ENCODE peak calls at places on chromosome X, in ten cellular contexts. J is brain microvascular endothelial cell; Q is cardiac muscle cell; T is CD8-positive, alpha-beta T cell; I is left ventricle myocardium inferior; V is adrenal gland; L is tibial artery; F is fibroblast of the aortic adventitia; P is activated B cell treated with CpG ODN at 0.5 μM for 24 hours; C is endothelial cell. R is an unnamed sample.

GRCh38 chrX:134885336-134886016 is 105.3 kb upstream of the SMIM10 start:
- DNase-seq in J (no peak), Q (no peak), T (no peak), I (no peak), V (no peak), L (no peak), F (no peak), P (no peak), C (no peak), R (no peak)

GRCh38 chrX:139113682-139114081 is 402.2 kb upstream of the FGF13 start:
- DNase-seq in J (no peak), Q (no peak), T (no peak), I (no peak), V (no peak), L (no peak), F (peak), P (no peak), C (no peak), R (no peak)

GRCh38 chrX:47573334-47574095 is 8.7 kb upstream of the TIMP1 start:
- DNase-seq in J (no peak), Q (peak), T (no peak), I (peak), V (no peak), L (no peak), F (peak), P (no peak), C (peak), R (no peak)

GRCh38 chrX:57134702-57135101 is 2.5 kb downstream of the SPIN2A start:
- DNase-seq in J (no peak), Q (no peak), T (no peak), I (no peak), V (no peak), L (no peak), F (no peak), P (no peak), C (no peak), R (no peak)

GRCh38 chrX:37075892-37076595 is 67.9 kb downstream of the FAM47C start:
- DNase-seq in J (no peak), Q (no peak), T (no peak), I (no peak), V (no peak), L (no peak), F (no peak), P (no peak), C (no peak), R (no peak)

GRCh38 chrX:1205681-1206611 is 6.5 kb downstream of the CRLF2 start:
- DNase-seq in J (peak), Q (peak), T (no peak), I (no peak), V (no peak), L (no peak), F (peak), P (no peak), C (no peak), R (no peak)

GRCh38 chrX:49003696-49004095 is 1.6 kb upstream of the GRIPAP1 start:
- DNase-seq in J (no peak), Q (no peak), T (no peak), I (no peak), V (no peak), L (no peak), F (no peak), P (no peak), C (no peak), R (no peak)

GRCh38 chrX:72634321-72634720 is 61.7 kb upstream of the HDAC8 start:
- DNase-seq in J (no peak), Q (peak), T (no peak), I (no peak), V (no peak), L (no peak), F (peak), P (no peak), C (no peak), R (no peak)

GRCh38 chrX:63424063-63424462 is 72.9 kb upstream of the SPIN4 start:
- DNase-seq in J (no peak), Q (no peak), T (no peak), I (no peak), V (no peak), L (no peak), F (no peak), P (no peak), C (no peak), R (no peak)

GRCh38 chrX:152915541-152916241 is 17.8 kb downstream of the ZNF185 start:
- DNase-seq in J (peak), Q (peak), T (no peak), I (peak), V (peak), L (no peak), F (peak), P (peak), C (peak), R (no peak)

GRCh38 chrX:74923942-74924448 is 1.3 kb downstream of the NEXMIF start:
- DNase-seq in J (no peak), Q (peak), T (no peak), I (no peak), V (peak), L (peak), F (no peak), P (peak), C (peak), R (no peak)

GRCh38 chrX:154819771-154820341 is 14.6 kb upstream of the MPP1 start:
- DNase-seq in J (no peak), Q (no peak), T (no peak), I (no peak), V (no peak), L (no peak), F (no peak), P (no peak), C (no peak), R (no peak)

GRCh38 chrX:2391869-2392606 is 108.7 kb downstream of the DHRSX start:
- DNase-seq in J (peak), Q (peak), T (no peak), I (no peak), V (peak), L (no peak), F (peak), P (no peak), C (no peak), R (no peak)

GRCh38 chrX:31132803-31133202 is 61.0 kb upstream of the FTHL17 start:
- DNase-seq in J (no peak), Q (no peak), T (no peak), I (no peak), V (no peak), L (no peak), F (no peak), P (no peak), C (no peak), R (no peak)

GRCh38 chrX:129634541-129634940 is 20.2 kb downstream of the APLN start:
- DNase-seq in J (peak), Q (no peak), T (no peak), I (no peak), V (no peak), L (no peak), F (no peak), P (no peak), C (no peak), R (no peak)

GRCh38 chrX:134622813-134623185 is 35.5 kb downstream of the PLAC1 start:
- DNase-seq in J (no peak), Q (peak), T (no peak), I (no peak), V (no peak), L (no peak), F (no peak), P (no peak), C (no peak), R (no peak)

GRCh38 chrX:136731207-136731782 is 49.4 kb downstream of the ARHGEF6 start:
- DNase-seq in J (no peak), Q (no peak), T (no peak), I (no peak), V (no peak), L (no peak), F (peak), P (no peak), C (no peak), R (no peak)

GRCh38 chrX:136728393-136728792 is 52.3 kb downstream of the ARHGEF6 start:
- DNase-seq in J (no peak), Q (no peak), T (no peak), I (no peak), V (no peak), L (no peak), F (no peak), P (no peak), C (no peak), R (no peak)

DNA sequence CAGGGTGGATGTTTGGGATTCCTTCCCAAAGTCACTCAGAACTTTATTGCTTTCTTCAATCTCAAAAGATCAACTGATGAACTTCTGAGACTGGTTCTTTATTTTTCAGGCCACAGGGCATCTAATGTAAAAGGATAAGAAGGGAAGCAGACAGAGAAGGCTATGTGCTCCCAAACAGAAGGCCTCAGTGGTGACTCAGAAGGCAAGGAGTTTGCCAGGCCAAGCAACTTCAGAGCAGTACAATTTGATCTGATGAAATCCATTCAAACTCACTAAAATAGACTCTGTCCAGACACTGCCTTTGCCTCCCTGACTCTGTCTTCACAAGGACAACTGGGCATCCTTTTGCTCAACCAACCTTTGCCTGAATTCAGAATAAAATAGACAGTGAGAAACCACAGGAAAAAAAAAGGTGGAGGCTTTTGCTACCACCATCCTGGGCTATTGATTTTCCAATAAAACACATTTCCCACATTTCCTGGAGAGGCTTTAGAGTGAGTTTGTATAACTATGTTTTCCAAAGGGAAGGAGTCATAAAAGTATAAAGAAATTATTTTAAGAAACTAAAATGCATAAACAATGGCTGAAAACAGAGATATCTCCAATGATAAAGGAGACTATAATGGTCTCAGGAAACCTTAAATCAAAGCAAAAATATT is 55.2 kb downstream of the ARHGEF6 start:
- DNase-seq in J (peak), Q (peak), T (no peak), I (no peak), V (peak), L (peak), F (peak), P (no peak), C (no peak), R (no peak)
- TF ChIP-seq CTCF in J (no peak), Q (no peak), T (no peak), I (no peak), V (no peak), L (no peak), F (no peak), P (no peak), C (no peak), R (no peak)

DNA sequence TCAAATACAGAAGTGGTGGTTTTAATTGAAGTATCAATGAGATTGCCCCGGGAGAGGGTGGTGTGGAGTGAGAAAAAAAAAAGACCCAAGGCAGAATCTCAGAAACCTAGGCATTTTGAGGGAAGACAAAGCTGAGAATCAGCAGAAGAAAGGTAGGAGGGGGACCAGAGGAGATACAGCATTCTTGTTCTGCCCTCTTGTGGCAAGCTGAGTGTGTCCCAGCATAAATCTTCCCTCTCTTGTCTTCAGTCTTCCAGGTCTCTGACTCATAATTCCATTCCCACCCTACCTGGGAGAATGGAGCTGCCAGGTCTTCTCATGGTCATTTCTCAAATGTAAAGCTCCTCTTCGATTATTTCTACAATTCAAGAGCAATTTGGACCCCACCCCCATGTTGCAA is 32.7 kb upstream of the MAGED1 start:
- DNase-seq in J (no peak), Q (peak), T (no peak), I (no peak), V (peak), L (no peak), F (peak), P (no peak), C (peak), R (no peak)
- TF ChIP-seq CTCF in J (peak), Q (peak), T (peak), I (peak), V (no peak), L (peak), F (peak), P (no peak), C (no peak), R (peak)

DNA sequence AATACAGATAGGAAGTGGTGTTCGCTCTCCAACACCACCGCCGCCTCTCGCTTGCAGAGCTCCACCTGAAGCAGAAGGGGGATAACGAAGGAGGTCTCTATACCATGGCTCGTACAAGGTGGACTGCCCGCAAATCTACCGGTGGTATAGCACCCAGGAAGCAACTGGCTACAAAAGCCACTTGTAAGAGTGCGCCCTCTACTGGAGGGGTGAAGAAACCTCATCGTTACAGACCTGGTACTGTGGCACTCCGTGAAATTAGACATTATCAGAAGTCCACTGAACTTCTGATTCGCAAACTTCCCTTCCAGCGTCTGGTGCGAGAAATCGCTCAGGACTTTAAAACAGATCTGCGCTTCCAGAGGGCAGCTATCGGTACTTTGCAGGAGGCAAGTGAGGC is 5.2 kb upstream of the BMP15 start:
- DNase-seq in J (no peak), Q (peak), T (no peak), I (no peak), V (no peak), L (no peak), F (no peak), P (no peak), C (no peak), R (no peak)
- TF ChIP-seq CTCF in J (peak), Q (peak), T (no peak), I (peak), V (no peak), L (no peak), F (peak), P (no peak), C (peak), R (peak)

GRCh38 chrX:20205927-20206708 is 60.6 kb downstream of the RPS6KA3 start:
- DNase-seq in J (peak), Q (no peak), T (no peak), I (no peak), V (no peak), L (no peak), F (no peak), P (no peak), C (no peak), R (no peak)

GRCh38 chrX:20204354-20204753 is 62.4 kb downstream of the RPS6KA3 start:
- DNase-seq in J (no peak), Q (no peak), T (no peak), I (no peak), V (no peak), L (no peak), F (no peak), P (no peak), C (no peak), R (no peak)
- TF ChIP-seq CTCF in J (no peak), Q (no peak), T (no peak), I (no peak), V (no peak), L (no peak), F (no peak), P (no peak), C (no peak), R (no peak)

GRCh38 chrX:148552775-148553174 is 52.4 kb downstream of the AFF2 start:
- DNase-seq in J (no peak), Q (no peak), T (no peak), I (no peak), V (no peak), L (no peak), F (no peak), P (no peak), C (no peak), R (no peak)
- TF ChIP-seq CTCF in J (peak), Q (peak), T (no peak), I (no peak), V (peak), L (no peak), F (peak), P (no peak), C (peak), R (peak)

GRCh38 chrX:15566244-15566643 is 34.5 kb downstream of the ACE2 start:
- DNase-seq in J (no peak), Q (no peak), T (no peak), I (no peak), V (no peak), L (no peak), F (no peak), P (no peak), C (no peak), R (no peak)
- TF ChIP-seq CTCF in J (peak), Q (peak), T (no peak), I (no peak), V (no peak), L (no peak), F (peak), P (no peak), C (peak), R (peak)

GRCh38 chrX:121579016-121579760 is 531.8 kb downstream of the GLUD2 start:
- DNase-seq in J (peak), Q (peak), T (no peak), I (no peak), V (peak), L (no peak), F (peak), P (no peak), C (peak), R (no peak)
- TF ChIP-seq CTCF in J (peak), Q (peak), T (no peak), I (peak), V (peak), L (no peak), F (peak), P (no peak), C (peak), R (peak)